ENCODE peak calls at places on chromosomes 2 and 18, in seven cellular contexts. I is tibial nerve, W is GM23338, G is endothelial cell of umbilical vein, S is epithelial cell of proximal tubule, B is endothelial cell, R is body of pancreas. V is an unnamed sample.

GRCh38 chr2:234363011-234363487 is 133.8 kb downstream of the ARL4C start:
- DNase-seq in I (no peak), W (peak; percentile 89), G (no peak), S (no peak), B (no peak), R (peak; percentile 20), V (no peak)

GRCh38 chr2:107062173-107062572 is 176.2 kb upstream of the ST6GAL2 start:
- DNase-seq in I (no peak), W (peak; percentile 18), G (no peak), S (no peak), B (no peak), R (no peak), V (no peak)

GRCh38 chr18:62881509-62882016 is 166.2 kb downstream of the PHLPP1 start:
- DNase-seq in I (peak; percentile 50), W (no peak), G (peak; percentile 77), S (peak; percentile 84), B (no peak), R (no peak), V (peak; percentile 85)

GRCh38 chr2:53896864-53897263 is 37.1 kb upstream of the GPR75 start:
- DNase-seq in I (no peak), W (no peak), G (no peak), S (peak; percentile 37), B (no peak), R (no peak), V (peak; percentile 55)

GRCh38 chr2:5692561-5693287 is 540 bp downstream of the SOX11 start:
- DNase-seq in I (no peak), W (peak; percentile 54), G (peak; percentile 1), S (no peak), B (peak; percentile 58), R (no peak), V (no peak)

GRCh38 chr2:145066151-145066661 is 546.3 kb upstream of the ZEB2 start:
- DNase-seq in I (peak; percentile 9), W (no peak), G (no peak), S (no peak), B (no peak), R (no peak), V (no peak)

GRCh38 chr2:130241041-130241707 is 42.9 kb upstream of the TUBA3E start:
- DNase-seq in I (no peak), W (no peak), G (peak; percentile 61), S (peak; percentile 69), B (no peak), R (no peak), V (peak; percentile 12)

GRCh38 chr18:77063256-77063655 is 69.3 kb downstream of the MBP start:
- DNase-seq in I (no peak), W (peak; percentile 35), G (no peak), S (no peak), B (no peak), R (no peak), V (no peak)

GRCh38 chr18:51624311-51624710 is 426.8 kb upstream of the MEX3C start:
- DNase-seq in I (no peak), W (no peak), G (no peak), S (no peak), B (no peak), R (no peak), V (no peak)

GRCh38 chr18:79789091-79789891 is 8.4 kb upstream of the KCNG2 start:
- DNase-seq in I (no peak), W (no peak), G (no peak), S (no peak), B (no peak), R (no peak), V (no peak)

GRCh38 chr2:191617589-191617988 is 60.3 kb upstream of the NABP1 start:
- DNase-seq in I (no peak), W (no peak), G (no peak), S (no peak), B (no peak), R (no peak), V (no peak)

GRCh38 chr2:39981877-39982276 is 202.8 kb upstream of the THUMPD2 start:
- DNase-seq in I (no peak), W (no peak), G (no peak), S (no peak), B (no peak), R (no peak), V (no peak)

GRCh38 chr2:1744151-1744445 is 217 bp downstream of the PXDN start:
- DNase-seq in I (no peak), W (peak; percentile 67), G (peak; percentile 42), S (no peak), B (peak; percentile 60), R (no peak), V (no peak)

GRCh38 chr2:19238440-19238839 is 120.0 kb downstream of the OSR1 start:
- DNase-seq in I (no peak), W (no peak), G (no peak), S (no peak), B (no peak), R (no peak), V (no peak)

GRCh38 chr2:104473568-104473967 is 380.3 kb upstream of the POU3F3 start:
- DNase-seq in I (no peak), W (peak; percentile 7), G (no peak), S (peak; percentile 3), B (no peak), R (no peak), V (no peak)

GRCh38 chr18:47531759-47532158 is 280.3 kb upstream of the SKOR2 start:
- DNase-seq in I (no peak), W (peak; percentile 66), G (no peak), S (no peak), B (no peak), R (no peak), V (no peak)
- TF ChIP-seq CTCF in I (no peak), W (peak; percentile 65), G (no peak), S (peak; percentile 18), B (no peak), R (no peak), V (no peak)

GRCh38 chr2:263774-264492 is at the start of gene SH3YL1:
- DNase-seq in I (no peak), W (peak; percentile 65), G (peak; percentile 7), S (no peak), B (peak; percentile 26), R (peak; percentile 90), V (no peak)
- TF ChIP-seq CTCF in I (no peak), W (no peak), G (no peak), S (no peak), B (no peak), R (no peak), V (no peak)

GRCh38 chr2:25168256-25169072 is at the start of gene POMC:
- DNase-seq in I (no peak), W (peak; percentile 78), G (peak; percentile 22), S (no peak), B (peak; percentile 51), R (peak; percentile 45), V (no peak)

GRCh38 chr2:25170888-25171287 is 2.5 kb upstream of the POMC start:
- DNase-seq in I (no peak), W (no peak), G (no peak), S (no peak), B (no peak), R (no peak), V (no peak)

GRCh38 chr2:25164526-25164925 is 3.9 kb downstream of the POMC start:
- DNase-seq in I (no peak), W (no peak), G (peak; percentile 23), S (no peak), B (no peak), R (no peak), V (no peak)

GRCh38 chr2:25169073-25169470 is 692 bp upstream of the POMC start:
- DNase-seq in I (no peak), W (no peak), G (no peak), S (no peak), B (no peak), R (no peak), V (no peak)

DNA sequence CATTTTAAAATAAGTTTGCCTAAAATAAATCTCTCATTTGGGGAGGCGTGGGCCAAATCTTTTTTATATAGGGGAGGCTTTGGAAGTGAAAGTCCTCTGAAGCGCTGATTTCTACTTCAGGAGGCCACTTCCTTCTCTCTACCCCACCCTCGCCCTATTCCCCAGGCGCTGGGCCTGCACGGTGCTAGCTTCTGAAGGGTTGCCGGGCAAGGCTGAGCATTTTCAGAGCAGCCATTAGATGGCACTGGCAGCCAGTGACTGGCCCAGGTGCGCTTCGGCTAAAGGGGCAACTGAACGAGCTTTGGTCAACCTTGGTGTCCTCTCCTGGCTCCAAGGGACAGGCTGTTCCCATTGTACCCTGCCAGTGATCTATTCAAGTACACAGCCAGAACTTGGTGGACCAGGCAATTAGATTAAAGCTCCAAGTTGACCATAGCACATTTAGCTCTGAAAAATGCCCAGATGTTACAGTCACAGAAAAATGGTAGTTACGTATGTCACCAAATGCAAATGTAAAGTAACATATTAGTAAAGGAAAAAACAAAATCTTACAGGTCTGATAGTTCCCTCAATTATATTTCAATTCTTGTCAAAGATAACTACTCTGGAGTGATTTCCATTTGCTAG is 2.3 kb downstream of the POMC start:
- DNase-seq in I (no peak), W (peak; percentile 75), G (no peak), S (no peak), B (peak; percentile 32), R (peak; percentile 82), V (no peak)
- TF ChIP-seq CTCF in I (no peak), W (peak; percentile 48), G (peak; percentile 4), S (peak; percentile 55), B (no peak), R (peak; percentile 21), V (no peak)

DNA sequence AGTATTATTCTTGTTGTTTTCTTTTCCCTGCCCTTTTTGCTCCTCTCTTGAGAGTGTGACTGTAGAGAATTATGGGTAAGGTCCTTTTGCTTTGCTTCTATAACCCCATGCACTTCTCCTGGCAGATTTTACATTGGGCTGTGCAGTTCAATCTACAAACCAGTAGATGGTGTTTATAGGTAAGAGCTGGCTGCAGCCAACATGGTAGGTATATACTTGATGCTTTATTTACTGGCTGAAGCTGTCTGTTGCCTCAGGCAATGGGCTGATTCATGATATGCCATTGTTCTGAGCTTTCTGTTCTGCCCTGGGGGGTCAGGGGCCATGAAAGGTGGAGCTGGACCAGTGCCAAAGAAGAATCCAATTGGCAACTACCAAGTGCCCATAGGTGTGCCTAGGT is 48.3 kb upstream of the MYL1 start:
- DNase-seq in I (no peak), W (peak; percentile 59), G (no peak), S (no peak), B (no peak), R (no peak), V (no peak)
- TF ChIP-seq CTCF in I (no peak), W (peak; percentile 46), G (no peak), S (peak; percentile 46), B (no peak), R (no peak), V (peak; percentile 7)

V was measured in HFFc6.